ENCODE peak calls at places on chromosomes 13 and 19, in six cellular contexts. One of them, this sample, is unnamed.
A peak's percentile ranks its signal among the peaks of the same experiment; 100 is the strongest.

GRCh38 chr13:53200498-53201453 is 172.2 kb downstream of the OLFM4 start:
- DNase-seq in OCI-LY7: no peak
- DNase-seq in PC-3: no peak
- DNase-seq in DND-41: no peak
- DNase-seq in astrocyte: no peak
- DNase-seq in A549: no peak
- DNase-seq in this sample: no peak

GRCh38 chr19:41837981-41838708 is 6.3 kb downstream of the LYPD4 start:
- DNase-seq in OCI-LY7: no peak
- DNase-seq in PC-3: no peak
- DNase-seq in DND-41: no peak
- DNase-seq in astrocyte: no peak
- DNase-seq in A549: no peak
- DNase-seq in this sample: no peak

GRCh38 chr13:29000802-29001201 is 180.7 kb downstream of the MTUS2 start:
- DNase-seq in OCI-LY7: no peak
- DNase-seq in PC-3: no peak
- DNase-seq in DND-41: no peak
- DNase-seq in astrocyte: no peak
- DNase-seq in A549: no peak
- DNase-seq in this sample: no peak

GRCh38 chr13:99658266-99658991 is 157.2 kb downstream of the TM9SF2 start:
- DNase-seq in OCI-LY7: no peak
- DNase-seq in PC-3: peak; percentile 6
- DNase-seq in DND-41: peak; percentile 59
- DNase-seq in astrocyte: peak; percentile 33
- DNase-seq in A549: peak; percentile 64
- DNase-seq in this sample: peak; percentile 45

GRCh38 chr13:102651392-102651791 is 43.5 kb downstream of the METTL21C start:
- DNase-seq in OCI-LY7: no peak
- DNase-seq in PC-3: peak; percentile 59
- DNase-seq in DND-41: no peak
- DNase-seq in astrocyte: peak; percentile 18
- DNase-seq in A549: no peak
- DNase-seq in this sample: no peak

GRCh38 chr19:23392706-23393105 is 2.6 kb downstream of the ZNF91 start:
- DNase-seq in OCI-LY7: no peak
- DNase-seq in PC-3: peak; percentile 22
- DNase-seq in DND-41: no peak
- DNase-seq in astrocyte: peak; percentile 14
- DNase-seq in A549: no peak
- DNase-seq in this sample: no peak

GRCh38 chr13:84844473-84844872 is 954.7 kb downstream of the SLITRK6 start:
- DNase-seq in OCI-LY7: peak; percentile 17
- DNase-seq in PC-3: peak; percentile 48
- DNase-seq in DND-41: no peak
- DNase-seq in astrocyte: no peak
- DNase-seq in A549: peak; percentile 10
- DNase-seq in this sample: no peak

GRCh38 chr13:96822900-96823299 is 171.4 kb downstream of the OXGR1 start:
- DNase-seq in OCI-LY7: peak; percentile 5
- DNase-seq in PC-3: peak; percentile 39
- DNase-seq in DND-41: no peak
- DNase-seq in astrocyte: no peak
- DNase-seq in A549: peak; percentile 40
- DNase-seq in this sample: peak; percentile 53

GRCh38 chr19:47511681-47512080 is 3.2 kb downstream of the NAPA start:
- DNase-seq in OCI-LY7: no peak
- DNase-seq in PC-3: no peak
- DNase-seq in DND-41: no peak
- DNase-seq in astrocyte: no peak
- DNase-seq in A549: no peak
- DNase-seq in this sample: no peak
- H3K4me2 ChIP-seq in OCI-LY7: no peak overlapping the region
- H3K4me2 ChIP-seq in PC-3: peak overlapping the region; percentile 93
- H3K4me2 ChIP-seq in DND-41: peak overlapping the region; percentile 13
- H3K4me2 ChIP-seq in astrocyte: no peak overlapping the region
- H3K4me2 ChIP-seq in A549: no peak overlapping the region
- H3K4me2 ChIP-seq in this sample: no peak overlapping the region

DNA sequence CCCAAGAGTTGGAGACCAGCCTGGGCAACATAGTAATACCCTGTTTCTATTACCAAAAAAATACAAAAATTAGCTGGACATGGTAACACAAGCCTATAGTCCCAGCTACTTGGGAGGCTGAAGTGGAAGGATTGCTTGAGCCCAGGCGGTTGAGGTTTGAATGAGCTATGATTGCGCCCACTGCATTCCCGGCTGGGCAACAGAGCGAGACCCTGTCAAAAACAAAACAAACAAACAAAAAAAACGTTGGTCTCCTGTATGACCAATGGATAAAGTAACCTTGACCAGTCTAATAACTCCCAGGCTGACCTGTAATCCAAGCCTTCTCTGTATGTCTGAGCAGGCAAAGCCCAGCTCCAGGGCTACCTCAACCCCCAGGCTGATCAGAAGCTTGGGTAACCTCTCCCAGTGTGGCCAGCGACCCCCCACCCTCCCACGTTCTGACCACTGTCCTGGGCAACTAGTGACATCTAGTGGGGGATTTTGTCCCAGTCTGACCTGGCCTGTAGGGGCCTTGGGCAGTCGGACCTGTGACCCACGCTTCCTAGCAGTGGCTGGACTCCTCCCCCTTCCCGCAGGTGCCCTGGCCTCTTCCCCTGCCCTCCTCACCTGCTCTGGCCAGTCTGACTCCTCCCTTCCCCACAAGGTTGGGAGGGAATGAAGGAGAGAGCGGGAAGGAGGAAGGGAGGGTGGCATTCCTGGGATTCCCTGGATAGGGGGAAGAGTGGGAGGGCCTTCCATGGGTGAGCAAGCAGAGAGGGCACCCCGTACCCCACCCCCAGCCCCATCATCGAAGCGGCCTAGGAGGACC is 1.0 kb upstream of the BCAM start:
- DNase-seq in OCI-LY7: peak; percentile 28
- DNase-seq in PC-3: peak; percentile 60
- DNase-seq in DND-41: no peak
- DNase-seq in astrocyte: peak; percentile 45
- DNase-seq in A549: peak; percentile 74
- DNase-seq in this sample: no peak
- H3K4me2 ChIP-seq in OCI-LY7: no peak overlapping the region
- H3K4me2 ChIP-seq in PC-3: peak overlapping the region; percentile 81
- H3K4me2 ChIP-seq in DND-41: no peak overlapping the region
- H3K4me2 ChIP-seq in astrocyte: peak overlapping the region; percentile 98
- H3K4me2 ChIP-seq in A549: peak overlapping the region; percentile 95
- H3K4me2 ChIP-seq in this sample: no peak overlapping the region

GRCh38 chr13:32413284-32413683 is 14.6 kb downstream of the N4BP2L1 start:
- DNase-seq in OCI-LY7: no peak
- DNase-seq in PC-3: no peak
- DNase-seq in DND-41: no peak
- DNase-seq in astrocyte: no peak
- DNase-seq in A549: no peak
- DNase-seq in this sample: no peak

GRCh38 chr13:32407854-32408253 is 20.1 kb downstream of the N4BP2L1 start:
- DNase-seq in OCI-LY7: no peak
- DNase-seq in PC-3: no peak
- DNase-seq in DND-41: no peak
- DNase-seq in astrocyte: no peak
- DNase-seq in A549: no peak
- DNase-seq in this sample: no peak

GRCh38 chr13:32409561-32410440 is 18.1 kb downstream of the N4BP2L1 start:
- DNase-seq in OCI-LY7: no peak
- DNase-seq in PC-3: no peak
- DNase-seq in DND-41: no peak
- DNase-seq in astrocyte: peak; percentile 66
- DNase-seq in A549: no peak
- DNase-seq in this sample: no peak

GRCh38 chr13:32408999-32409313 is 19.0 kb downstream of the N4BP2L1 start:
- DNase-seq in OCI-LY7: no peak
- DNase-seq in PC-3: no peak
- DNase-seq in DND-41: no peak
- DNase-seq in astrocyte: no peak
- DNase-seq in A549: no peak
- DNase-seq in this sample: no peak

GRCh38 chr13:32408296-32408998 is 19.5 kb downstream of the N4BP2L1 start:
- DNase-seq in OCI-LY7: no peak
- DNase-seq in PC-3: no peak
- DNase-seq in DND-41: no peak
- DNase-seq in astrocyte: no peak
- DNase-seq in A549: no peak
- DNase-seq in this sample: no peak
- H3K4me2 ChIP-seq in OCI-LY7: no peak overlapping the region
- H3K4me2 ChIP-seq in PC-3: no peak overlapping the region
- H3K4me2 ChIP-seq in DND-41: no peak overlapping the region
- H3K4me2 ChIP-seq in astrocyte: no peak overlapping the region
- H3K4me2 ChIP-seq in A549: no peak overlapping the region
- H3K4me2 ChIP-seq in this sample: no peak overlapping the region

GRCh38 chr13:42895781-42896180 is 96.3 kb downstream of the EPSTI1 start:
- DNase-seq in OCI-LY7: no peak
- DNase-seq in PC-3: no peak
- DNase-seq in DND-41: no peak
- DNase-seq in astrocyte: no peak
- DNase-seq in A549: no peak
- DNase-seq in this sample: no peak

GRCh38 chr13:42891591-42891990 is 100.5 kb downstream of the EPSTI1 start:
- DNase-seq in OCI-LY7: no peak
- DNase-seq in PC-3: no peak
- DNase-seq in DND-41: no peak
- DNase-seq in astrocyte: no peak
- DNase-seq in A549: no peak
- DNase-seq in this sample: no peak

GRCh38 chr13:42894765-42895181 is 97.3 kb downstream of the EPSTI1 start:
- DNase-seq in OCI-LY7: no peak
- DNase-seq in PC-3: peak; percentile 51
- DNase-seq in DND-41: no peak
- DNase-seq in astrocyte: peak; percentile 4
- DNase-seq in A549: no peak
- DNase-seq in this sample: no peak

GRCh38 chr13:42892760-42893159 is 99.3 kb downstream of the EPSTI1 start:
- DNase-seq in OCI-LY7: no peak
- DNase-seq in PC-3: peak; percentile 59
- DNase-seq in DND-41: no peak
- DNase-seq in astrocyte: no peak
- DNase-seq in A549: no peak
- DNase-seq in this sample: no peak

GRCh38 chr13:42893346-42893745 is 98.7 kb downstream of the EPSTI1 start:
- DNase-seq in OCI-LY7: no peak
- DNase-seq in PC-3: peak; percentile 21
- DNase-seq in DND-41: no peak
- DNase-seq in astrocyte: peak; percentile 11
- DNase-seq in A549: no peak
- DNase-seq in this sample: no peak
- H3K4me2 ChIP-seq in OCI-LY7: no peak overlapping the region
- H3K4me2 ChIP-seq in PC-3: no peak overlapping the region
- H3K4me2 ChIP-seq in DND-41: no peak overlapping the region
- H3K4me2 ChIP-seq in astrocyte: no peak overlapping the region
- H3K4me2 ChIP-seq in A549: peak overlapping the region; percentile 56
- H3K4me2 ChIP-seq in this sample: no peak overlapping the region

GRCh38 chr13:31000889-31001288 is 68.4 kb downstream of the TEX26 start:
- DNase-seq in OCI-LY7: no peak
- DNase-seq in PC-3: no peak
- DNase-seq in DND-41: no peak
- DNase-seq in astrocyte: peak; percentile 38
- DNase-seq in A549: no peak
- DNase-seq in this sample: no peak

GRCh38 chr13:30998548-30999140 is 66.2 kb downstream of the TEX26 start:
- DNase-seq in OCI-LY7: no peak
- DNase-seq in PC-3: no peak
- DNase-seq in DND-41: no peak
- DNase-seq in astrocyte: peak; percentile 79
- DNase-seq in A549: no peak
- DNase-seq in this sample: no peak

GRCh38 chr13:31001647-31002046 is 69.2 kb downstream of the TEX26 start:
- DNase-seq in OCI-LY7: no peak
- DNase-seq in PC-3: no peak
- DNase-seq in DND-41: no peak
- DNase-seq in astrocyte: peak; percentile 41
- DNase-seq in A549: no peak
- DNase-seq in this sample: no peak

GRCh38 chr13:30995331-30995730 is 62.9 kb downstream of the TEX26 start:
- DNase-seq in OCI-LY7: no peak
- DNase-seq in PC-3: no peak
- DNase-seq in DND-41: no peak
- DNase-seq in astrocyte: no peak
- DNase-seq in A549: no peak
- DNase-seq in this sample: no peak

GRCh38 chr13:30997697-30998547 is 65.5 kb downstream of the TEX26 start:
- DNase-seq in OCI-LY7: no peak
- DNase-seq in PC-3: no peak
- DNase-seq in DND-41: no peak
- DNase-seq in astrocyte: no peak
- DNase-seq in A549: no peak
- DNase-seq in this sample: no peak
- H3K4me2 ChIP-seq in OCI-LY7: no peak overlapping the region
- H3K4me2 ChIP-seq in PC-3: no peak overlapping the region
- H3K4me2 ChIP-seq in DND-41: no peak overlapping the region
- H3K4me2 ChIP-seq in astrocyte: peak overlapping the region; percentile 13
- H3K4me2 ChIP-seq in A549: no peak overlapping the region
- H3K4me2 ChIP-seq in this sample: no peak overlapping the region

GRCh38 chr19:7224995-7225394 is 69.2 kb downstream of the INSR start:
- DNase-seq in OCI-LY7: no peak
- DNase-seq in PC-3: no peak
- DNase-seq in DND-41: no peak
- DNase-seq in astrocyte: no peak
- DNase-seq in A549: no peak
- DNase-seq in this sample: no peak
- H3K4me2 ChIP-seq in OCI-LY7: no peak overlapping the region
- H3K4me2 ChIP-seq in PC-3: no peak overlapping the region
- H3K4me2 ChIP-seq in DND-41: no peak overlapping the region
- H3K4me2 ChIP-seq in astrocyte: no peak overlapping the region
- H3K4me2 ChIP-seq in A549: no peak overlapping the region
- H3K4me2 ChIP-seq in this sample: no peak overlapping the region

DNA sequence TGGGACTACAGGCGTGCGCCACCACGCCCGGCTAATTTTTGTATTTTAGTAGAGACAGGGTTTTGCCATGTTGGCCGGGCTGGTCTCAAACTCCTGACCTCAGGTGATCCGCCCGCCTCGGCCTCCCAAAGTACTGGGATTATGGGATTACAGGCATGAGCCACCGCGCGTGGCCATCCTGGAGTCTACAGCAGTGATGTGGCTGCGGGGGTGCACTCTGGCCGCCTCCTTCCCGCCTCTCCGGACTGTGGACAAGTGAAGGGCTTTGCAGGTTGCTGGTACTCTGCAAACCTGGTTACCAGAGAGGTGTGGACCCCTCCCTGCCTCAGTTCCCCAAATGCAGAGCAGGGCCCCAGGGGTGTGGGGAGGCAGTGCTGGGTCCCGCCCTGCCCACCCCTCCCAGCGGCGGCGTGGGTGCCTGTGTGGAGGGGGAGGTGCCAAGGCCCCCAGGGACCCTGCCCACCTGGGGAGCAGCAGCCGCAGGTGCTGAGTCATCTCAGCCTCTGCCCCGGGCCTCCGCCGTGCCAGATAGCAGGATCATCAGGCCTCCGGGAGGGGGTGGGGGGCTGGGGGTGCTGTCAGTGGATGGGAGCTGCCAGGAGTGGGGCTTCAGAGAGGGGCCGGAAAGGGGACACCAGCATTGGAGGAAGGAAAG is 23.1 kb downstream of the ARID3A start:
- DNase-seq in OCI-LY7: no peak
- DNase-seq in PC-3: no peak
- DNase-seq in DND-41: no peak
- DNase-seq in astrocyte: no peak
- DNase-seq in A549: no peak
- DNase-seq in this sample: no peak
- H3K4me2 ChIP-seq in OCI-LY7: peak overlapping the region; percentile 20
- H3K4me2 ChIP-seq in PC-3: no peak overlapping the region
- H3K4me2 ChIP-seq in DND-41: no peak overlapping the region
- H3K4me2 ChIP-seq in astrocyte: no peak overlapping the region
- H3K4me2 ChIP-seq in A549: no peak overlapping the region
- H3K4me2 ChIP-seq in this sample: no peak overlapping the region

GRCh38 chr19:55087542-55087935 is 11.9 kb downstream of the EPS8L1 start:
- DNase-seq in OCI-LY7: no peak
- DNase-seq in PC-3: no peak
- DNase-seq in DND-41: no peak
- DNase-seq in astrocyte: peak; percentile 12
- DNase-seq in A549: no peak
- DNase-seq in this sample: no peak
- H3K4me2 ChIP-seq in OCI-LY7: no peak overlapping the region
- H3K4me2 ChIP-seq in PC-3: no peak overlapping the region
- H3K4me2 ChIP-seq in DND-41: no peak overlapping the region
- H3K4me2 ChIP-seq in astrocyte: peak overlapping the region; percentile 91
- H3K4me2 ChIP-seq in A549: no peak overlapping the region
- H3K4me2 ChIP-seq in this sample: peak overlapping the region; percentile 27